ENCODE peak calls at places on chromosomes 1 and 21, in ten cellular contexts. R is neural progenitor cell, O is PC-3, Y is C1 segment of cervical spinal cord, C is tibial nerve, H is EL, M is SIG-M5, L is NCI-H1092 treated with DMSO at 0.1 percent for 48 hours, U is endodermal cell, J is hippocampal formation. S is an unnamed sample.

GRCh38 chr1:175673236-175674150 is 69.9 kb downstream of the TNR start:
- DNase-seq in J (no peak), U (no peak), O (peak), Y (peak), R (peak), L (peak), C (no peak), H (no peak), M (no peak), S (no peak)

GRCh38 chr1:119974013-119974412 is 77.7 kb upstream of the ADAM30 start:
- DNase-seq in C (no peak), Y (no peak), O (peak), L (no peak), H (no peak), J (no peak), U (no peak), M (no peak), R (no peak), S (no peak)

GRCh38 chr1:67688526-67689219 is 3.7 kb downstream of the GADD45A start:
- DNase-seq in O (peak), M (no peak), H (peak), C (no peak), L (no peak), Y (no peak), U (peak), J (no peak), R (peak), S (peak)

GRCh38 chr1:17826165-17826488 is 71.0 kb downstream of the ACTL8 start:
- DNase-seq in L (no peak), U (peak), M (no peak), J (no peak), H (peak), Y (no peak), O (peak), C (peak), R (peak), S (no peak)

GRCh38 chr1:100734716-100735115 is 15.2 kb downstream of the VCAM1 start:
- DNase-seq in L (no peak), U (no peak), H (peak), O (peak), M (no peak), C (no peak), Y (no peak), R (no peak), J (no peak), S (no peak)

GRCh38 chr1:220527279-220528048 is 472 bp upstream of the MARK1 start:
- DNase-seq in J (peak), M (no peak), U (peak), O (peak), L (peak), Y (peak), C (peak), H (peak), R (peak), S (no peak)

GRCh38 chr1:230641346-230641745 is 935 bp upstream of the COG2 start:
- DNase-seq in O (peak), L (no peak), R (no peak), H (peak), J (no peak), M (no peak), C (no peak), U (no peak), Y (no peak), S (no peak)

GRCh38 chr1:54118704-54119103 is 34.1 kb downstream of the CDCP2 start:
- DNase-seq in J (no peak), C (no peak), L (no peak), O (peak), U (no peak), H (peak), R (no peak), M (no peak), Y (no peak), S (no peak)

GRCh38 chr21:34808569-34809204 is 139.9 kb downstream of the CLIC6 start:
- DNase-seq in J (no peak), Y (no peak), L (no peak), H (peak), O (no peak), C (no peak), U (no peak), M (no peak), R (no peak), S (no peak)

GRCh38 chr1:227192163-227192562 is 126.1 kb downstream of the CDC42BPA start:
- DNase-seq in M (no peak), J (no peak), R (no peak), L (no peak), U (peak), C (no peak), O (peak), Y (peak), H (peak), S (peak)

GRCh38 chr1:109392788-109393580 is 4.7 kb downstream of the SORT1 start:
- DNase-seq in L (no peak), C (peak), R (no peak), M (no peak), Y (peak), J (peak), U (peak), H (peak), O (peak), S (peak)

GRCh38 chr21:31222142-31222541 is 121.9 kb downstream of the TIAM1 start:
- DNase-seq in M (no peak), J (peak), O (peak), H (no peak), C (no peak), R (no peak), L (peak), U (no peak), Y (no peak), S (no peak)

GRCh38 chr1:147738739-147739476 is 21.5 kb downstream of the GJA5 start:
- DNase-seq in M (no peak), O (no peak), R (no peak), C (no peak), J (no peak), H (no peak), Y (no peak), L (no peak), U (no peak), S (no peak)

GRCh38 chr1:22711071-22711470 is 432 bp downstream of the EPHB2 start:
- DNase-seq in H (no peak), Y (no peak), C (no peak), R (peak), M (no peak), O (no peak), U (peak), J (no peak), L (peak), S (no peak)

GRCh38 chr1:231340328-231341013 is 2.4 kb downstream of the SPRTN start:
- DNase-seq in L (no peak), R (no peak), H (no peak), C (no peak), Y (no peak), J (no peak), M (no peak), O (peak), U (no peak), S (no peak)

GRCh38 chr1:41804176-41804575 is 114.5 kb downstream of the HIVEP3 start:
- DNase-seq in U (no peak), H (no peak), J (no peak), O (no peak), C (no peak), Y (no peak), R (no peak), L (no peak), M (no peak), S (no peak)

GRCh38 chr1:32286763-32287162 is 5.1 kb upstream of the HDAC1 start:
- DNase-seq in H (no peak), O (no peak), L (no peak), C (no peak), R (no peak), J (no peak), U (peak), M (no peak), Y (no peak), S (no peak)

GRCh38 chr1:162074548-162074947 is 5.1 kb downstream of the NOS1AP start:
- DNase-seq in L (no peak), J (no peak), H (peak), R (no peak), U (no peak), M (no peak), C (no peak), Y (no peak), O (peak), S (peak)

GRCh38 chr1:180165509-180166435 is 11.1 kb downstream of the QSOX1 start:
- DNase-seq in Y (peak), H (no peak), L (no peak), J (no peak), C (no peak), M (no peak), O (no peak), U (no peak), R (no peak), S (no peak)

GRCh38 chr1:98429851-98430496 is 231.5 kb upstream of the SNX7 start:
- DNase-seq in M (no peak), C (no peak), O (peak), Y (no peak), R (peak), J (no peak), H (no peak), U (no peak), L (peak), S (no peak)

GRCh38 chr1:42148166-42148565 is 5.0 kb upstream of the GUCA2B start:
- DNase-seq in J (no peak), H (no peak), Y (no peak), M (no peak), R (no peak), C (no peak), U (no peak), L (no peak), O (no peak), S (no peak)

GRCh38 chr1:38029725-38030511 is 16.7 kb downstream of the POU3F1 start:
- DNase-seq in Y (no peak), C (no peak), O (peak), H (peak), U (peak), R (no peak), J (no peak), L (no peak), M (no peak), S (no peak)

GRCh38 chr1:97691325-97691724 is 229.5 kb downstream of the DPYD start:
- DNase-seq in H (no peak), C (no peak), R (peak), U (no peak), O (no peak), J (no peak), M (no peak), L (no peak), Y (no peak), S (no peak)

GRCh38 chr1:44862829-44863406 is 19.9 kb upstream of the PTCH2 start:
- DNase-seq in M (no peak), U (no peak), H (peak), O (peak), L (no peak), Y (no peak), C (no peak), J (no peak), R (no peak), S (no peak)

GRCh38 chr1:221316491-221317056 is 425.3 kb downstream of the DUSP10 start:
- DNase-seq in R (no peak), C (no peak), Y (no peak), H (peak), J (no peak), O (peak), L (no peak), U (no peak), M (no peak), S (no peak)

GRCh38 chr1:227919916-227920315 is 27.8 kb downstream of the WNT9A start:
- DNase-seq in C (no peak), L (no peak), M (no peak), U (peak), O (no peak), R (peak), H (no peak), Y (peak), J (peak), S (no peak)

GRCh38 chr1:107532318-107532717 is 391.5 kb downstream of the NTNG1 start:
- DNase-seq in R (no peak), Y (no peak), O (peak), J (no peak), U (no peak), L (peak), H (no peak), C (no peak), M (no peak), S (no peak)

GRCh38 chr1:204600203-204600602 is 84.0 kb downstream of the MDM4 start:
- DNase-seq in L (no peak), J (no peak), U (no peak), Y (no peak), H (no peak), O (no peak), C (no peak), R (no peak), M (no peak), S (no peak)

GRCh38 chr1:228781161-228781771 is 46.0 kb downstream of the RHOU start:
- DNase-seq in C (no peak), H (peak), R (peak), J (no peak), L (peak), U (peak), M (no peak), Y (no peak), O (no peak), S (no peak)

GRCh38 chr1:33379631-33380354 is 51.1 kb downstream of the PHC2 start:
- DNase-seq in U (no peak), M (no peak), C (no peak), Y (no peak), O (no peak), J (no peak), H (no peak), L (no peak), R (no peak), S (no peak)

GRCh38 chr1:40646385-40646784 is 19.1 kb downstream of the RIMS3 start:
- DNase-seq in L (no peak), R (no peak), U (no peak), Y (no peak), J (no peak), H (peak), O (peak), M (no peak), C (no peak), S (no peak)

GRCh38 chr1:200037904-200038644 is 10.6 kb downstream of the NR5A2 start:
- DNase-seq in C (no peak), O (no peak), M (no peak), U (no peak), H (no peak), Y (no peak), R (no peak), J (no peak), L (no peak), S (no peak)

GRCh38 chr21:33817663-33818433 is 97.8 kb downstream of the ATP5PO start:
- DNase-seq in M (no peak), J (no peak), H (peak), Y (no peak), C (no peak), R (peak), U (no peak), L (peak), O (no peak), S (no peak)

GRCh38 chr1:115829023-115829674 is 11.8 kb downstream of the NHLH2 start:
- DNase-seq in C (no peak), O (peak), L (no peak), H (peak), Y (no peak), J (no peak), R (no peak), M (no peak), U (peak), S (no peak)

GRCh38 chr1:231584117-231584516 is 42.5 kb upstream of the DISC1 start:
- DNase-seq in C (no peak), H (peak), J (peak), R (no peak), M (no peak), Y (no peak), O (peak), L (peak), U (no peak), S (peak)

GRCh38 chr21:37281993-37282392 is 14.9 kb upstream of the VPS26C start:
- DNase-seq in L (peak), C (no peak), M (no peak), H (no peak), U (peak), R (peak), O (no peak), Y (no peak), J (no peak), S (peak)

S was measured in LoVo.